ENCODE peak calls at places on chromosome 21, in six cellular contexts. E is IMR-90; G is heart right ventricle; Y is right cardiac atrium; T is A549; A is CD8-positive, alpha-beta memory T cell. B is an unnamed sample.

GRCh38 chr21:29233611-29234540 is 64.8 kb upstream of the BACH1 start:
- DNase-seq in E (no peak), G (no peak), Y (no peak), T (no peak), A (no peak), B (no peak)

GRCh38 chr21:21000576-21001175 is 2.5 kb downstream of the NCAM2 start:
- DNase-seq in E (no peak), G (no peak), Y (no peak), T (no peak), A (no peak), B (no peak)

GRCh38 chr21:15289896-15290841 is 225.4 kb upstream of the NRIP1 start:
- DNase-seq in E (no peak), G (peak; percentile 31), Y (peak; percentile 66), T (no peak), A (no peak), B (peak; percentile 76)

GRCh38 chr21:32578107-32578691 is 7.1 kb downstream of the TCP10L start:
- DNase-seq in E (peak; percentile 9), G (no peak), Y (no peak), T (no peak), A (no peak), B (no peak)

GRCh38 chr21:14453339-14453738 is 70.4 kb upstream of the HSPA13 start:
- DNase-seq in E (no peak), G (no peak), Y (no peak), T (no peak), A (no peak), B (no peak)

GRCh38 chr21:33873116-33873515 is 42.5 kb downstream of the ATP5PO start:
- DNase-seq in E (no peak), G (no peak), Y (no peak), T (no peak), A (no peak), B (no peak)

GRCh38 chr21:33543505-33544129 is 779 bp downstream of the SON start:
- DNase-seq in E (no peak), G (peak; percentile 72), Y (peak; percentile 87), T (no peak), A (peak; percentile 48), B (peak; percentile 72)

GRCh38 chr21:33078907-33079582 is 9.1 kb downstream of the OLIG1 start:
- DNase-seq in E (peak; percentile 84), G (no peak), Y (no peak), T (peak; percentile 36), A (no peak), B (no peak)

GRCh38 chr21:16353764-16354163 is 624.0 kb downstream of the USP25 start:
- DNase-seq in E (no peak), G (no peak), Y (no peak), T (no peak), A (no peak), B (no peak)

GRCh38 chr21:14070049-14070893 is 140.5 kb downstream of the LIPI start:
- DNase-seq in E (no peak), G (peak; percentile 55), Y (peak; percentile 51), T (no peak), A (no peak), B (no peak)

GRCh38 chr21:38293113-38293512 is 36.3 kb downstream of the KCNJ15 start:
- DNase-seq in E (no peak), G (no peak), Y (no peak), T (no peak), A (no peak), B (no peak)
- H3K4me1 ChIP-seq in E (peaks cover 20% of the 10 kb centered on the region), G (peaks cover 20% of the 10 kb centered on the region), Y (peaks cover 9% of the 10 kb centered on the region), T (peaks cover 41% of the 10 kb centered on the region), A (peaks cover 36% of the 10 kb centered on the region), B (peaks cover 18% of the 10 kb centered on the region)

GRCh38 chr21:42571391-42572150 is 57.9 kb downstream of the SLC37A1 start:
- DNase-seq in E (no peak), G (no peak), Y (no peak), T (no peak), A (no peak), B (no peak)
- H3K4me3 ChIP-seq in E (no peak overlapping the region), G (no peak overlapping the region), Y (no peak overlapping the region), T (no peak overlapping the region), A (no peak overlapping the region), B (no peak overlapping the region)

GRCh38 chr21:44477131-44477530 is 21.8 kb downstream of the LRRC3 start:
- DNase-seq in E (no peak), G (no peak), Y (no peak), T (no peak), A (no peak), B (no peak)

GRCh38 chr21:44471341-44471740 is 16.0 kb downstream of the LRRC3 start:
- DNase-seq in E (no peak), G (no peak), Y (no peak), T (no peak), A (no peak), B (no peak)

GRCh38 chr21:44475266-44475665 is 20.0 kb downstream of the LRRC3 start:
- DNase-seq in E (no peak), G (no peak), Y (no peak), T (no peak), A (no peak), B (no peak)

GRCh38 chr21:44471996-44472395 is 16.7 kb downstream of the LRRC3 start:
- DNase-seq in E (no peak), G (no peak), Y (no peak), T (no peak), A (no peak), B (no peak)

DNA sequence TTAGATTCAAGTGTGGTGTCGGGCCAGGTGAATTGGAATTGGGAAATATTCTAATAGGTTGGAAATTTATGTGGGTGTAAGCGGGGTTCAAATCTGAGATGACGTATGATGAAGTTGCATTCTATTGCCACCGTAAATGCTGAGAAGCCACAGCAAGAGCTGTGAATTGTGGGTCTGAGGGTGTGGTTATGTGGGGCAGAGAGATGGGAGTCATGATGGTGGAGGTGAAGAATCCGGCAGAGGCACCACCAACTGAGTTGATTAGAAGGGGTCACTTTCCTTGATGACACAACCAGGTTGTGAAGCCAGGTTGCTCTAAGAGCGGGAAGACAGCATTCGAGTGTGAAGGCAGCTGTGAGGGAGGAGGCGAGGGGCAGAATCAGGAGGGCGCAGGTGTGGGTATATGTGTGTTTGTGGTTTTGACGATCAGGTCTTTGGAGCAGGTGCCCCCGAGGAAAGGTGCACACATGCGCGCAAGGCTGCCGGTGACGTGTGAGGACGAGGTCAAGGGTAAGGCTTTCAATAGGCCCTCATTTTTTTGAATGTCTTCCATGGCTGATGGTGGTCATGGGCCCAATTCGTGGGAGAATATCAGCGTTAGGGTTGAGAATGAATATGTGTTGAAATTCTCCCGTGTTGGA is 18.7 kb downstream of the LRRC3 start:
- DNase-seq in E (no peak), G (no peak), Y (no peak), T (no peak), A (no peak), B (no peak)
- H3K4me1 ChIP-seq in E (no peaks in the 10 kb centered on the region), G (peaks cover 10% of the 10 kb centered on the region), Y (no peaks in the 10 kb centered on the region), T (no peaks in the 10 kb centered on the region), A (no peaks in the 10 kb centered on the region), B (no peaks in the 10 kb centered on the region)

GRCh38 chr21:44892095-44892494 is 18.6 kb upstream of the PTTG1IP start:
- DNase-seq in E (no peak), G (no peak), Y (peak; percentile 20), T (no peak), A (no peak), B (no peak)

GRCh38 chr21:44892536-44893277 is 19.2 kb upstream of the PTTG1IP start:
- DNase-seq in E (peak; percentile 19), G (peak; percentile 74), Y (peak; percentile 87), T (no peak), A (peak; percentile 67), B (peak; percentile 78)

GRCh38 chr21:44890338-44890931 is 16.9 kb upstream of the PTTG1IP start:
- DNase-seq in E (no peak), G (peak; percentile 7), Y (peak; percentile 40), T (no peak), A (no peak), B (no peak)

GRCh38 chr21:44890961-44891541 is 17.6 kb upstream of the PTTG1IP start:
- DNase-seq in E (no peak), G (no peak), Y (peak; percentile 47), T (no peak), A (no peak), B (no peak)

GRCh38 chr21:44891631-44892031 is 18.1 kb upstream of the PTTG1IP start:
- DNase-seq in E (no peak), G (peak; percentile 14), Y (peak; percentile 41), T (no peak), A (no peak), B (no peak)
- H3K4me3 ChIP-seq in E (no peak overlapping the region), G (no peak overlapping the region), Y (no peak overlapping the region), T (no peak overlapping the region), A (no peak overlapping the region), B (no peak overlapping the region)

GRCh38 chr21:41863439-41863740 is 15.8 kb downstream of the PRDM15 start:
- DNase-seq in E (no peak), G (no peak), Y (no peak), T (no peak), A (no peak), B (no peak)
- H3K4me1 ChIP-seq in E (peaks cover 2% of the 10 kb centered on the region), G (no peaks in the 10 kb centered on the region), Y (no peaks in the 10 kb centered on the region), T (peaks cover 12% of the 10 kb centered on the region), A (no peaks in the 10 kb centered on the region), B (peaks cover 19% of the 10 kb centered on the region)

DNA sequence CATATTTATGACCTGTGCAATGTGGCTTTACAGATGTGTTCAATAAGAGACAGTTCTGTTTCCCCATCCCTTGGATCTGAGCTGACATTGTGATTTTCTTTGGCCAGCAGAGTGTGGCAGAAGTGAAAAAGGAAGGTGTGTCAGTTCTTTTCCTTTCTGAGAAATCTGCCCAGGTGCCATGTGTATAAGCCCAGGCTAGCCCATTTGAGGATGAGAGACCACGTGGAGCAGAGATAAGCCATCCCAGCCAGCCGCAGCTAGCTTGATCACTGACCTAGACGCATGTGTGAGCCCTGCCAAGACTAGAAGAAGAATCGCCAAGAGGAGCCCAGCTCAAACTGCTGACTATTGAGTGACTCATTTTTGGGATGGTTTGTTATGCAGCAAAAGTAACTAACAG is 127.8 kb downstream of the KCNJ6 start:
- DNase-seq in E (no peak), G (no peak), Y (no peak), T (no peak), A (no peak), B (no peak)
- H3K4me3 ChIP-seq in E (no peak overlapping the region), G (no peak overlapping the region), Y (no peak overlapping the region), T (no peak overlapping the region), A (no peak overlapping the region), B (no peak overlapping the region)

GRCh38 chr21:44869860-44870747 is 3.4 kb downstream of the PTTG1IP start:
- DNase-seq in E (peak; percentile 96), G (peak; percentile 12), Y (no peak), T (peak; percentile 60), A (no peak), B (peak; percentile 59)
- H3K4me1 ChIP-seq in E (peaks cover 43% of the 10 kb centered on the region), G (peaks cover 81% of the 10 kb centered on the region), Y (peaks cover 25% of the 10 kb centered on the region), T (peaks cover 67% of the 10 kb centered on the region), A (peaks cover 75% of the 10 kb centered on the region), B (peaks cover 82% of the 10 kb centered on the region)

B was measured in stomach.